ENCODE peak calls at places on chromosomes 6 and 20, in four cellular contexts. O is A549, I is H1, L is K562. S is an unnamed sample.

GRCh38 chr6:116034327-116034726 is 26.4 kb downstream of the FRK start:
- DNase-seq in L (no peak), I (no peak), O (no peak), S (no peak)

GRCh38 chr20:47784599-47785320 is 521 bp downstream of the SULF2 start:
- DNase-seq in O (peak), L (no peak), I (no peak), S (peak)

GRCh38 chr6:47000842-47001241 is 41.3 kb downstream of the ADGRF1 start:
- DNase-seq in O (no peak), L (no peak), I (no peak), S (no peak)

GRCh38 chr6:125802943-125803377 is 12.2 kb downstream of the NCOA7 start:
- DNase-seq in O (no peak), L (no peak), I (no peak), S (no peak)

GRCh38 chr20:36875702-36876472 is at the start of gene TLDC2:
- DNase-seq in L (no peak), I (no peak), O (no peak), S (peak)

GRCh38 chr6:84052204-84052882 is 18.8 kb downstream of the MRAP2 start:
- DNase-seq in O (no peak), I (peak), L (peak), S (peak)

GRCh38 chr6:102127253-102127652 is 733.7 kb downstream of the GRIK2 start:
- DNase-seq in L (no peak), O (no peak), I (no peak), S (no peak)

GRCh38 chr6:139982652-139983051 is 608.2 kb upstream of the CITED2 start:
- DNase-seq in O (no peak), L (no peak), I (no peak), S (no peak)

GRCh38 chr20:45305262-45305661 is 1.4 kb upstream of the RBPJL start:
- DNase-seq in I (no peak), L (no peak), O (no peak), S (no peak)
- TF ChIP-seq PHF8 in I (no peak), L (no peak), O (no peak), S (no peak)

GRCh38 chr6:16252696-16253299 is 14.4 kb downstream of the GMPR start:
- DNase-seq in I (no peak), L (no peak), O (no peak), S (no peak)
- TF ChIP-seq PHF8 in I (no peak), L (no peak), O (no peak), S (no peak)

DNA sequence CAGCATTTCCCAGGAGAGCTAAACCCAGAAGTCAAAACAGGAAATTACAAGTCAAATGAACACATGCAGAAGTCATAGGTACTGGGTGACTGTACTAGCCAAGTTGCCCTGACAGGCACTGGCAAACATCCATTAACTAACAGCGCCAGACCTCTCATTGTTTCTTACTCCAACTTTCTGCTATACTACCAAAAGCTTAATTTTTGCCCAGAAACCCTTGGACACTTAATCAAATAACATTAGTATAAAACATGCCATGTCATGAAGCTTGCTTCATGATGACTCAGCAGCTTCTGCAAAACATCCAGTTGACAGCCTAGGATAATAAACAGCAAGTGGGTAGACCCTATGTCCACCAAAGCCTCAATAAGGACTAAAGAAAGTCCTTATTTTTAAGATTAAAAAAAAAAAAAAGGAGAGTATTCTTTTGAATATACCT is 3.5 kb downstream of the NUP153 start:
- DNase-seq in I (no peak), O (no peak), L (peak), S (peak)
- TF ChIP-seq PHF8 in I (no peak), O (no peak), L (no peak), S (no peak)

GRCh38 chr20:6829510-6830116 is 62.1 kb downstream of the BMP2 start:
- DNase-seq in L (no peak), I (no peak), O (no peak), S (peak)
- TF ChIP-seq PHF8 in L (no peak), I (no peak), O (no peak), S (no peak)

GRCh38 chr20:49786226-49786625 is 26.4 kb upstream of the SLC9A8 start:
- DNase-seq in O (no peak), I (no peak), L (no peak), S (no peak)
- TF ChIP-seq PHF8 in O (no peak), I (no peak), L (no peak), S (no peak)